ENCODE peak calls at places on chromosome 21, in four cellular contexts. V, H, I and J are unnamed samples.

GRCh38 chr21:29018540-29018939 is 609 bp downstream of the RWDD2B start:
- DNase-seq in V (no peak), H (no peak), I (no peak), J (no peak)

GRCh38 chr21:18603246-18603645 is 199.7 kb upstream of the TMPRSS15 start:
- DNase-seq in V (no peak), H (peak), I (no peak), J (no peak)

GRCh38 chr21:44370027-44370735 is 16.8 kb downstream of the TRPM2 start:
- DNase-seq in V (no peak), H (no peak), I (peak), J (no peak)

GRCh38 chr21:42848932-42849758 is 30.2 kb downstream of the WDR4 start:
- DNase-seq in V (no peak), H (no peak), I (no peak), J (no peak)

GRCh38 chr21:42123509-42123908 is 52.4 kb downstream of the UMODL1 start:
- DNase-seq in V (no peak), H (no peak), I (no peak), J (no peak)

GRCh38 chr21:28359300-28359699 is 633.4 kb downstream of the LTN1 start:
- DNase-seq in V (no peak), H (no peak), I (no peak), J (no peak)

GRCh38 chr21:21714396-21714795 is 716.2 kb downstream of the NCAM2 start:
- DNase-seq in V (no peak), H (no peak), I (no peak), J (no peak)

GRCh38 chr21:28207776-28208175 is 784.9 kb downstream of the LTN1 start:
- DNase-seq in V (no peak), H (no peak), I (no peak), J (no peak)

GRCh38 chr21:42089093-42089631 is 18.0 kb downstream of the UMODL1 start:
- DNase-seq in V (no peak), H (no peak), I (no peak), J (no peak)

GRCh38 chr21:26826801-26827200 is 18.4 kb downstream of the ADAMTS1 start:
- DNase-seq in V (no peak), H (no peak), I (no peak), J (no peak)

GRCh38 chr21:37072239-37072987 is 458 bp downstream of the PIGP start:
- DNase-seq in V (no peak), H (no peak), I (peak), J (peak)